ENCODE peak calls at places on chromosomes 12 and 14, in four cellular contexts. H is neural progenitor cell, K is AG10803, O is endothelial cell. F is an unnamed sample.

GRCh38 chr12:119036878-119037493 is 55.6 kb downstream of the SRRM4 start:
- DNase-seq in H (peak; percentile 66), K (peak; percentile 16), O (peak; percentile 33), F (peak; percentile 64)

GRCh38 chr14:20524027-20524426 is 18.7 kb downstream of the RNASE10 start:
- DNase-seq in H (no peak), K (no peak), O (no peak), F (no peak)

GRCh38 chr14:58659846-58660245 is 22.1 kb downstream of the DACT1 start:
- DNase-seq in H (no peak), K (no peak), O (no peak), F (no peak)

GRCh38 chr12:51771008-51771407 is 77.5 kb downstream of the FIGNL2 start:
- DNase-seq in H (no peak), K (peak; percentile 43), O (no peak), F (no peak)

GRCh38 chr14:101889898-101890297 is 74.5 kb upstream of the DYNC1H1 start:
- DNase-seq in H (no peak), K (peak; percentile 79), O (no peak), F (no peak)

GRCh38 chr14:102898776-102899515 is 23.5 kb upstream of the AMN start:
- DNase-seq in H (no peak), K (no peak), O (no peak), F (no peak)

GRCh38 chr14:90421621-90422020 is 24.8 kb downstream of the CALM1 start:
- DNase-seq in H (no peak), K (no peak), O (no peak), F (no peak)

GRCh38 chr12:79618848-79619404 is 71.8 kb downstream of the PAWR start:
- DNase-seq in H (no peak), K (peak; percentile 64), O (no peak), F (no peak)

GRCh38 chr14:104080557-104081492 is 4.7 kb upstream of the ASPG start:
- DNase-seq in H (no peak), K (no peak), O (no peak), F (no peak)

GRCh38 chr14:34685819-34686428 is 28.5 kb downstream of the CFL2 start:
- DNase-seq in H (no peak), K (no peak), O (no peak), F (no peak)

GRCh38 chr12:18320036-18320617 is 58.8 kb downstream of the PIK3C2G start:
- DNase-seq in H (peak; percentile 79), K (peak; percentile 91), O (peak; percentile 50), F (peak; percentile 35)

GRCh38 chr14:105197274-105197673 is 16.2 kb upstream of the NUDT14 start:
- DNase-seq in H (peak; percentile 73), K (peak; percentile 65), O (no peak), F (no peak)

GRCh38 chr14:67680121-67680602 is 5.7 kb upstream of the VTI1B start:
- DNase-seq in H (no peak), K (peak; percentile 68), O (no peak), F (no peak)

GRCh38 chr12:124675881-124676688 is 108.7 kb upstream of the NCOR2 start:
- DNase-seq in H (no peak), K (peak; percentile 73), O (no peak), F (peak; percentile 50)

GRCh38 chr12:50780016-50780415 is 16.1 kb downstream of the ATF1 start:
- DNase-seq in H (no peak), K (no peak), O (no peak), F (no peak)

GRCh38 chr14:31950760-31951637 is 126.1 kb upstream of the ARHGAP5 start:
- DNase-seq in H (peak; percentile 69), K (peak; percentile 39), O (no peak), F (peak; percentile 67)

GRCh38 chr14:30210630-30211029 is 283.0 kb upstream of the PRKD1 start:
- DNase-seq in H (no peak), K (peak; percentile 23), O (no peak), F (no peak)

GRCh38 chr12:40149673-40150260 is 43.9 kb upstream of the SLC2A13 start:
- DNase-seq in H (no peak), K (no peak), O (no peak), F (no peak)

GRCh38 chr14:104149617-104150141 is 11.3 kb downstream of the KIF26A start:
- DNase-seq in H (peak; percentile 87), K (no peak), O (peak; percentile 55), F (peak; percentile 71)

GRCh38 chr12:112140728-112141127 is 15.4 kb downstream of the TRAFD1 start:
- DNase-seq in H (no peak), K (no peak), O (no peak), F (no peak)

GRCh38 chr14:77243853-77244252 is 27.2 kb downstream of the NGB start:
- DNase-seq in H (no peak), K (no peak), O (no peak), F (no peak)

GRCh38 chr12:8780389-8780788 is 42.0 kb upstream of the A2ML1 start:
- DNase-seq in H (peak; percentile 42), K (peak; percentile 35), O (peak; percentile 17), F (no peak)

GRCh38 chr12:98369601-98370000 is 145.8 kb upstream of the TMPO start:
- DNase-seq in H (no peak), K (no peak), O (no peak), F (no peak)

GRCh38 chr12:91620949-91621348 is 438.3 kb upstream of the DCN start:
- DNase-seq in H (peak; percentile 34), K (no peak), O (no peak), F (no peak)

GRCh38 chr14:70011098-70011497 is 131.9 kb downstream of the SMOC1 start:
- DNase-seq in H (no peak), K (no peak), O (no peak), F (no peak)

GRCh38 chr12:127311695-127312364 is 955.1 kb upstream of the TMEM132C start:
- DNase-seq in H (no peak), K (no peak), O (no peak), F (no peak)

GRCh38 chr12:54984602-54985376 is at the start of gene TESPA1:
- DNase-seq in H (no peak), K (no peak), O (no peak), F (no peak)

GRCh38 chr12:116196752-116197718 is 80.5 kb downstream of the MED13L start:
- DNase-seq in H (no peak), K (no peak), O (no peak), F (no peak)

GRCh38 chr12:53726342-53726741 is 910 bp downstream of the CALCOCO1 start:
- DNase-seq in H (no peak), K (no peak), O (no peak), F (no peak)

GRCh38 chr14:23114669-23115491 is 4.2 kb downstream of the CEBPE start:
- DNase-seq in H (no peak), K (peak; percentile 97), O (no peak), F (no peak)

GRCh38 chr14:52079239-52079956 is 10.5 kb upstream of the NID2 start:
- DNase-seq in H (no peak), K (peak; percentile 49), O (no peak), F (no peak)

GRCh38 chr14:44204061-44204815 is 302.8 kb downstream of the FSCB start:
- DNase-seq in H (no peak), K (no peak), O (no peak), F (no peak)

GRCh38 chr14:63496837-63497400 is 46.3 kb downstream of the PPP2R5E start:
- DNase-seq in H (no peak), K (no peak), O (no peak), F (no peak)

DNA sequence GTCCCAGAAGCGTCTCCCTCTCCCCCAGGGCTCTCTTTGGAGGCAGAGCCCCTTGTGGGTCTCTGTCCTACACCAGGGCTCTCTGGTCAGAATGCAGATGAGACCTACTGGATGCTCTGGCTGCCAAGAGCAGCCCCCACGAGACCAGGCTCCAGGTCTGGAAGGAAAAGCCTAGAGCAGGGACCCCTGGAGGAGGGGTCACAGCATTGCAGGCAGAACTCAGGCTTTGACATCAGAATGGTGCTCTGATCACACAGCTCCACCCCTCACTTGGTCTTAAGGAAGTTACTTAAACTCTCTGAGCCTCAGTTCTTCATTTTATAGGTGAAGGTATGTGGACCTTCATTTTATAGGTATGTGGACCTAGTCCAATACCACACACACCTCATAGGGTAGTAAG is 83.1 kb downstream of the ARL6IP4 start:
- DNase-seq in H (peak; percentile 77), K (no peak), O (peak; percentile 53), F (no peak)
- TF ChIP-seq CTCF in H (peak; percentile 61), K (peak; percentile 44), O (peak; percentile 63), F (peak; percentile 38)

DNA sequence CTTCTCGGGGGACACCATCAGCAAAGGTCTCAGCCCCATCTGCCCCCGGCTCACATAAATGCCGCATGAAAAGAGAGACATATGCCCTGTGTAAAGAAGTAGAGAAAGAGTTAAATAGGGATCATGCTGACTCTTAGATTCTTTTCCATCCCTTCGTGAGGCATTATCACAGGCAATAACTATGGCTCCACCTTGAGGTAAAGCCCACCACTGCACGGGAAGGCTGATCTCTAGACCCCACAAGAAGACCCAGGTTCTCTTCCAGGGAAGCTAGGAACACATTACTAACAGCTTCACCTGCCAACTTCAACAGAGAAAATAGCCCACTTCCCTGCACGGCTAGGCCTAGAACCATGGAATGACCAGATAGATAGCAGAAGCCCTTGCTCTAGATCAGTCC is 14.1 kb upstream of the NOP2 start:
- DNase-seq in H (peak; percentile 47), K (no peak), O (no peak), F (peak; percentile 18)
- TF ChIP-seq CTCF in H (peak; percentile 47), K (no peak), O (no peak), F (peak; percentile 32)

GRCh38 chr14:76181546-76181945 is 29.8 kb downstream of the GPATCH2L start:
- DNase-seq in H (no peak), K (no peak), O (no peak), F (no peak)
- TF ChIP-seq CTCF in H (peak; percentile 27), K (peak; percentile 29), O (peak; percentile 50), F (peak; percentile 14)

GRCh38 chr12:6730169-6730568 is 6.3 kb downstream of the COPS7A start:
- DNase-seq in H (no peak), K (no peak), O (no peak), F (no peak)
- TF ChIP-seq CTCF in H (no peak), K (no peak), O (no peak), F (no peak)

GRCh38 chr14:42555365-42555764 is 948.7 kb downstream of the LRFN5 start:
- DNase-seq in H (no peak), K (no peak), O (no peak), F (no peak)
- TF ChIP-seq CTCF in H (no peak), K (no peak), O (no peak), F (no peak)

DNA sequence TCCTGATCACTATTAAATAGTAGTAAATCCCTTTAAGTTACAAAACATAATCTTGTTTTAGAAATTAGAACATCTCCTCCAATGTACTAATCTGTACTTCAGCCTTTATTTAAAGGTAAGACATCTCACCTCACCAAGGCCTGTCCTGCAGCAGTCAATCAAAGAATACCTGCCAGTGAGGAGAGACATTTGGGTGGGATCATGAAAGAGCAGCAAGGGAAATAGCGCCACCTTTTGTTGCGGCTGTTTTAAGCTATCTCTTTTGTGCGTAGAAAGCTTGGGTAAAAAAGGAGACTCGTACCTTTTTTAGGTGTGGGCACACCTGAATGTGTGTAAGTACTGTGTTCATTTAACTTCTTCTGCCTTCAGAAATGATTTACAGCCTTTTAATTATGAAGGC is 117.8 kb upstream of the TMTC1 start:
- DNase-seq in H (peak; percentile 19), K (no peak), O (no peak), F (no peak)
- TF ChIP-seq CTCF in H (peak; percentile 54), K (no peak), O (no peak), F (no peak)

GRCh38 chr12:122880668-122881067 is 15.3 kb downstream of the VPS37B start:
- DNase-seq in H (peak; percentile 73), K (peak; percentile 54), O (peak; percentile 49), F (peak; percentile 39)
- TF ChIP-seq CTCF in H (peak; percentile 55), K (peak; percentile 54), O (no peak), F (peak; percentile 42)

F was measured in nephron progenitor cell.